ENCODE peak calls at places on chromosomes 5 and 9, in four cellular contexts. T is colonic mucosa, X is heart left ventricle, O is left ventricle myocardium inferior. D is an unnamed sample.

GRCh38 chr5:155148694-155149093 is 135.1 kb downstream of the KIF4B start:
- DNase-seq in T (no peak), O (no peak), X (no peak), D (no peak)

GRCh38 chr5:142508027-142508426 is 177.9 kb downstream of the FGF1 start:
- DNase-seq in X (no peak), T (no peak), O (no peak), D (no peak)

GRCh38 chr5:67058998-67059746 is 137.4 kb downstream of the CD180 start:
- DNase-seq in O (no peak), X (no peak), T (no peak), D (peak; percentile 60)

GRCh38 chr9:95499101-95499676 is 17.6 kb downstream of the PTCH1 start:
- DNase-seq in T (no peak), X (no peak), O (no peak), D (no peak)

GRCh38 chr5:180668835-180669596 is 19.6 kb upstream of the FLT4 start:
- DNase-seq in O (no peak), T (no peak), X (no peak), D (no peak)

GRCh38 chr5:87674235-87674634 is 261.5 kb upstream of the CCNH start:
- DNase-seq in T (no peak), O (no peak), X (no peak), D (no peak)

GRCh38 chr9:116149844-116150243 is 3.7 kb upstream of the PAPPA start:
- DNase-seq in O (no peak), T (peak; percentile 21), X (no peak), D (peak; percentile 22)

GRCh38 chr9:106885451-106885850 is 22.5 kb downstream of the ZNF462 start:
- DNase-seq in O (no peak), X (no peak), T (no peak), D (peak; percentile 56)

GRCh38 chr5:56934325-56934724 is 17.6 kb downstream of the MIER3 start:
- DNase-seq in T (no peak), O (no peak), X (no peak), D (no peak)

GRCh38 chr5:141269195-141269594 is 24.0 kb downstream of the PCDHB15 start:
- DNase-seq in X (no peak), T (no peak), O (no peak), D (no peak)
- H3K9me3 ChIP-seq in X (peaks cover 22% of the 10 kb centered on the region), T (peaks cover 3% of the 10 kb centered on the region), O (peaks cover 100% of the 10 kb centered on the region), D (no peaks in the 10 kb centered on the region)

GRCh38 chr9:135128035-135128670 is 40.7 kb downstream of the OLFM1 start:
- DNase-seq in X (no peak), T (no peak), O (no peak), D (no peak)

GRCh38 chr9:135129137-135129695 is 41.7 kb downstream of the OLFM1 start:
- DNase-seq in O (no peak), T (no peak), X (no peak), D (no peak)

GRCh38 chr9:135123145-135123544 is 35.7 kb downstream of the OLFM1 start:
- DNase-seq in O (no peak), X (no peak), T (no peak), D (no peak)

GRCh38 chr9:135123735-135124134 is 36.3 kb downstream of the OLFM1 start:
- DNase-seq in X (no peak), T (no peak), O (no peak), D (no peak)

DNA sequence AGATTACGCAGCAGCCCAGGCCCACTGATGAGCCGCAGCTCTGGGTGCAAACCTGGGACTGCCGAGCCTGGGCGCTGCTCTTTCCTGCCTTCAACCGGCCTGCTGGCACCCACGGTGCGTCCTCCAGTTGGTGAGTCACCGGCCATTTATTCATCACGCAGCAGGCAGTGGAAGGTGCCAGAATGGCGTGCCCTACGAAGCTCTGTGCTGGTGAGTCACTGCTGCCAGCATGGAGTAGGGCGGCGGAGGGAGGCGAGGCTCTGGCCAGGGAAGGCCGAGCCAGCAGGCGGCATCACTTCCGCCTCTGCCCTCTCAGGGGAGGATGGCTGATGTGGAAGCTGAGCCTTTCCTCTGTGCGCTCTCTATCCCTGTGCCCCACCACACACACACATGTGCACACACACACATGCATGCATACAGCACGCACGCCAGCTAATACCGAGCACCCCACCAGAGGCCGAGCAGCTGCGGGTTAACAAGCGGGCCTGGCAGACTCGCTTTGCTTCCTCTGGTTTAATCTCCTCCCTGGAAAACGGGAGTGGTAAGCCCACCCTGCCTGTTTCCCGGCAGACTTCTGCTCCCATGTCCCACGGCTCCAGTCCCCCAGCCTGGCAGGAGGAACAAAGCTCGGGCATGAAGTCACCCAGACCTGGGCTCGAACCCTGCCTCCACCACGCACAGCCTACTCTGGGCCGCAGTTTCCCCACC is 39.2 kb downstream of the OLFM1 start:
- DNase-seq in X (no peak), T (no peak), O (no peak), D (peak; percentile 90)
- H3K9me3 ChIP-seq in X (no peaks in the 10 kb centered on the region), T (no peaks in the 10 kb centered on the region), O (no peaks in the 10 kb centered on the region), D (no peaks in the 10 kb centered on the region)

DNA sequence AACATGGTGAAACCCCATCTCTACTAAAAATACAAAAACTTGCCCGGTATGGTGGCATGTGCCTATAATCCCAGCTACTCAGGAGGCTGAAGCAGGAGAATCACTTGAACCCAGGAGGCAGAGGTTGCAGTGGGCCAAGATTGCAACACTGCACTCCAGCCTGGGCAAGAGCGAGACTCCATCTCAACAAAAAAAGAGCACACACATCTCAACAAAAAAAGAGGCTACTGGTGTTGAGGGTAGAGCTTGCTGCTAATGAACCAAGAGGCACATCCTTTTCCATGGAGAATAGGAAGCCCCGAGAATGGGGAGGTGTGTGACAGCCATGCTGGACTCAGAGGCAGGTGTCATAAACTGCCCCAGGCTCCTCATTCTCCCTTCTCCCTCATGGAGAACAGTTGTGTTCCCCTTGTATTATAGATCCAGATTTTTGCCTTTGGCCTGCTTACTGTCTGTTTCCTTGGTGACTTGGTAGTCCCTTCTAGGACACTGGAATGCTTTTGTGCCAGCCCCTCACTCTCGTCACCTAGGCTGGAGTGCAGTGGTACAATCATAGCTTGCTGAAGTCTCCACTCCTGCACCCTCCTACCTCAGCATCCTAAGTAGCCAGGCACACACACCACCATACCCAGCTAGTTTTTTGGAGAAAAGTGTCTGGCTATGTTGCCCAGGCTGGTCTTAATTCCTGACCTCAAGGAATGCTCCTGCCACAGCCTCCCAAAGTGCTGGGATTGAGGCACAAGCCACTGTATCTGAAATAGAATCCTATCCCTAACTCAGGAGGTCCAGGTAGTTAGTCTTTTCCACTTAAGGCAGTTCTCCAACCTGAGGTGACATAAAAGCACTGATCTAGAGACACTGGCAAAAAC is 5.1 kb downstream of the RPL12 start:
- DNase-seq in X (no peak), T (no peak), O (no peak), D (no peak)
- H3K9me3 ChIP-seq in X (no peaks in the 10 kb centered on the region), T (no peaks in the 10 kb centered on the region), O (no peaks in the 10 kb centered on the region), D (no peaks in the 10 kb centered on the region)

DNA sequence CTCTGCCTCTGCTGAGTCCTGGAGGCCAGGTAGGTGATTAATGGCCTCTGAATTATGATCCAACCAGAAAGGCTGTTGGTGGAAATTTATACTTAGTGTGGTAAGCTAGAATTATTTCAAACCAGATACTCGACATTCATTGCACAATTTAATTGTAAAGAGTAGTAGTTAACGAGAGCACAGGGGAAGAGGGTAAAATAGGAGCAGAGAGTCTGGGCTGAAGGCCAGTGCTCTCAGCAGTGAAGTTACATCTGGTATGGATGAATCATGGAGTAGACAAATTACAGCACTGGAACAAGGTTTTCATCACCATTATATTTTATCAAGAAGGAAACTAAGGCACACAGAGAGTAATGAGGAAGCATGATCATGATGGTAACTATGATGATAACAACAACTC is 92.5 kb downstream of the TLR4 start:
- DNase-seq in T (no peak), O (no peak), X (no peak), D (peak; percentile 5)
- H3K9me3 ChIP-seq in T (no peaks in the 10 kb centered on the region), O (peaks cover 6% of the 10 kb centered on the region), X (no peaks in the 10 kb centered on the region), D (no peaks in the 10 kb centered on the region)

DNA sequence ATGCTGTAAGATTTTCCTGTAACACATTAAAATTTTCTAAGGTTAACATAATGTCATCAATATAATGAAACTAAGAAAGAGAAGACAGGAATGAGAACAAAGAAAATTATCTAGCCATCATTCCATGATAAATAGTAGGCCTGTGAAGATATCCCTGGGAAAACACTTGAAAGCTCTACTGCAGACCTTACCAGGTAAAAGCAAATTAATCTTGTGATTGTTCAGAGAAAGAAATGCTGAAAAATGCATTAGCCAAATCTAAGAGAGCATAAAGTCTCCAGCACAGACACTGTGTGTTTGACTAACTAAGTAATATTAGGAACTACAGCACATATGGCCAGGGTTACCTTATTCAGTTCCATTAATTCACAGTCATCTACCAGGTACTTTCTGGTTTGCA is 628.3 kb upstream of the GRAMD2B start:
- DNase-seq in T (no peak), X (no peak), O (no peak), D (no peak)
- H3K9me3 ChIP-seq in T (no peaks in the 10 kb centered on the region), X (no peaks in the 10 kb centered on the region), O (no peaks in the 10 kb centered on the region), D (no peaks in the 10 kb centered on the region)

DNA sequence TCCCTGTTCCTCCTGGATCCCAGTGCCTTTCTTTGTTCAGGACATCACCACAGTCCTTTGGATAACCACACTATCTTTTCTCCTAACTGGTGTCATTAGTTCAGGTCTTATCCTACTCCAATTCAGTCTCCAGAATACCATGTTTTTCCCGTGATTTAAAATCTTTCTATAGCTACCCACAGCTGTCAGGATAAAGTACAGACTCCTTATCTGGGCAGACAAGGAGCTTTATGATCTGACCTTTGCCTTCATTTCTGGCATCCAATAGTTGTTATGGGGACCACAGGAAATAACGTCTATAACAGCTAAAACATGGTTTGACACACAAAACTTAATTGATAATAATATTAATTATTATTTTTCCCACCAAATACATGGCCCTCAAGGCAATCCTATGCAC is 125.6 kb downstream of the ARL15 start:
- DNase-seq in T (no peak), X (no peak), O (no peak), D (no peak)
- H3K9me3 ChIP-seq in T (no peaks in the 10 kb centered on the region), X (no peaks in the 10 kb centered on the region), O (no peaks in the 10 kb centered on the region), D (no peaks in the 10 kb centered on the region)

GRCh38 chr5:12825163-12825562 is 920.9 kb upstream of the CTNND2 start:
- DNase-seq in O (no peak), T (no peak), X (no peak), D (no peak)
- H3K9me3 ChIP-seq in O (peaks cover 69% of the 10 kb centered on the region), T (peaks cover 5% of the 10 kb centered on the region), X (no peaks in the 10 kb centered on the region), D (no peaks in the 10 kb centered on the region)

DNA sequence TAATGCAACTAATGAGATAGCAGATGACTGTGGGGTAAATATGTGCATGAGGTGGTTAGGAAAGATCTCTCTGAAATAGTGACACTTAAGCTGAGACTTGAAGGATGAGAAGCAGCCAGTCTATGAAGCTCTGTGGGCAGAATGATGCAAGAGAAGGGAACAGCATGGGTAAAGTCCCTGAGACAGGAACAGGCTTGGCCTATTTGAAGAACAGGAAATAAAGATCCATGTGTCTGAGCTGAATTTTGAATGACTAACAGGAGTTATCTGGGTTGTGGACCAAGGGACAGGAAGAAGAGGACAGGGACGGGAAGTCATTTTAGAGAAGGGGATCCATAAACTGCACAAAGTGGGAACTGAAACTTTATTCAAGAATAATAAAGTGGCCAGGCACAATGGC is 25.6 kb upstream of the HMGCS1 start:
- DNase-seq in X (no peak), O (no peak), T (no peak), D (no peak)
- H3K9me3 ChIP-seq in X (no peaks in the 10 kb centered on the region), O (peaks cover 53% of the 10 kb centered on the region), T (no peaks in the 10 kb centered on the region), D (no peaks in the 10 kb centered on the region)